ENCODE peak calls at places on chromosomes 7 and 10, in seven cellular contexts. S, J, I, G, D, Z and M are unnamed samples.

GRCh38 chr10:80526218-80526617 is 11.5 kb upstream of the SH2D4B start:
- DNase-seq in S (no peak), J (no peak), I (no peak), G (no peak), D (no peak), Z (no peak), M (no peak)

GRCh38 chr10:73460897-73461296 is 27.5 kb upstream of the MSS51 start:
- DNase-seq in S (no peak), J (no peak), I (no peak), G (no peak), D (no peak), Z (no peak), M (no peak)

GRCh38 chr10:117609095-117609821 is 66.7 kb downstream of the EMX2 start:
- DNase-seq in S (no peak), J (peak; percentile 88), I (no peak), G (no peak), D (no peak), Z (no peak), M (peak; percentile 92)

GRCh38 chr7:117158941-117159705 is 163.7 kb downstream of the WNT2 start:
- DNase-seq in S (no peak), J (no peak), I (no peak), G (no peak), D (no peak), Z (no peak), M (no peak)

GRCh38 chr10:97816609-97817008 is 33.0 kb upstream of the GOLGA7B start:
- DNase-seq in S (no peak), J (no peak), I (no peak), G (no peak), D (no peak), Z (no peak), M (no peak)

GRCh38 chr7:46934198-46934825 is 647.6 kb downstream of the TNS3 start:
- DNase-seq in S (no peak), J (peak; percentile 47), I (no peak), G (no peak), D (no peak), Z (no peak), M (no peak)

GRCh38 chr7:155455132-155455693 is 2.7 kb upstream of the EN2 start:
- DNase-seq in S (no peak), J (no peak), I (no peak), G (no peak), D (no peak), Z (no peak), M (no peak)

GRCh38 chr10:133045556-133046483 is 41.9 kb upstream of the ADGRA1 start:
- DNase-seq in S (no peak), J (no peak), I (no peak), G (no peak), D (no peak), Z (no peak), M (no peak)

GRCh38 chr10:97774811-97775294 is 3.1 kb upstream of the SFRP5 start:
- DNase-seq in S (no peak), J (no peak), I (no peak), G (no peak), D (no peak), Z (no peak), M (no peak)

GRCh38 chr7:37534893-37535610 is 86.4 kb upstream of the ELMO1 start:
- DNase-seq in S (no peak), J (no peak), I (peak; percentile 21), G (no peak), D (no peak), Z (no peak), M (no peak)

GRCh38 chr7:100190059-100190711 is 12.5 kb downstream of the STAG3 start:
- DNase-seq in S (no peak), J (peak; percentile 63), I (peak; percentile 64), G (no peak), D (no peak), Z (no peak), M (no peak)

GRCh38 chr10:87640043-87640442 is 19.6 kb upstream of the PAPSS2 start:
- DNase-seq in S (no peak), J (no peak), I (no peak), G (no peak), D (no peak), Z (no peak), M (no peak)

GRCh38 chr10:17428616-17429097 is 25.7 kb downstream of the ST8SIA6 start:
- DNase-seq in S (peak; percentile 52), J (no peak), I (peak; percentile 17), G (peak; percentile 39), D (peak; percentile 50), Z (peak; percentile 52), M (no peak)

GRCh38 chr7:77442631-77443420 is 26.7 kb upstream of the GSAP start:
- DNase-seq in S (no peak), J (peak; percentile 88), I (no peak), G (no peak), D (no peak), Z (no peak), M (peak; percentile 33)

GRCh38 chr10:921471-922414 is 9.8 kb downstream of the LARP4B start:
- DNase-seq in S (no peak), J (peak; percentile 77), I (no peak), G (no peak), D (no peak), Z (no peak), M (peak; percentile 64)

GRCh38 chr10:87659571-87660483 is at the start of gene PAPSS2:
- DNase-seq in S (no peak), J (peak; percentile 78), I (peak; percentile 79), G (no peak), D (peak; percentile 31), Z (no peak), M (peak; percentile 69)

GRCh38 chr7:27899601-27900000 is 159.6 kb downstream of the TAX1BP1 start:
- DNase-seq in S (no peak), J (peak; percentile 11), I (no peak), G (peak; percentile 4), D (peak; percentile 26), Z (no peak), M (no peak)

GRCh38 chr7:132321387-132321786 is 254.9 kb downstream of the PLXNA4 start:
- DNase-seq in S (no peak), J (peak; percentile 6), I (peak; percentile 13), G (no peak), D (no peak), Z (no peak), M (no peak)

GRCh38 chr10:72086466-72087391 is 1.6 kb downstream of the SPOCK2 start:
- DNase-seq in S (peak; percentile 50), J (no peak), I (peak; percentile 75), G (no peak), D (peak; percentile 70), Z (peak; percentile 52), M (peak; percentile 30)

GRCh38 chr7:43787771-43788170 is 29.3 kb downstream of the BLVRA start:
- DNase-seq in S (no peak), J (no peak), I (no peak), G (no peak), D (no peak), Z (no peak), M (no peak)

GRCh38 chr7:141370178-141370577 is 181.0 kb upstream of the AGK start:
- DNase-seq in S (no peak), J (no peak), I (no peak), G (no peak), D (no peak), Z (no peak), M (peak; percentile 6)

GRCh38 chr7:27179503-27180430 is 5.3 kb downstream of the HOXA11 start:
- DNase-seq in S (peak; percentile 55), J (peak; percentile 94), I (peak; percentile 89), G (no peak), D (peak; percentile 74), Z (peak; percentile 56), M (peak; percentile 81)

GRCh38 chr7:111018960-111019835 is 71.7 kb upstream of the LRRN3 start:
- DNase-seq in S (peak; percentile 12), J (no peak), I (no peak), G (no peak), D (no peak), Z (no peak), M (no peak)

GRCh38 chr10:60664859-60665258 is 113.4 kb upstream of the CDK1 start:
- DNase-seq in S (no peak), J (peak; percentile 16), I (peak; percentile 49), G (no peak), D (no peak), Z (no peak), M (no peak)

GRCh38 chr7:30751696-30752273 is at the start of gene INMT:
- DNase-seq in S (no peak), J (no peak), I (no peak), G (no peak), D (no peak), Z (no peak), M (no peak)

GRCh38 chr10:94963901-94964300 is 25.4 kb downstream of the CYP2C9 start:
- DNase-seq in S (no peak), J (peak; percentile 58), I (peak; percentile 81), G (no peak), D (no peak), Z (no peak), M (no peak)

GRCh38 chr10:130557181-130557580 is 421.0 kb downstream of the GLRX3 start:
- DNase-seq in S (no peak), J (no peak), I (no peak), G (no peak), D (no peak), Z (no peak), M (no peak)

GRCh38 chr7:194996-195829 is 2.8 kb downstream of the FAM20C start:
- DNase-seq in S (no peak), J (peak; percentile 43), I (no peak), G (no peak), D (no peak), Z (no peak), M (no peak)

GRCh38 chr7:91657386-91658120 is 222.9 kb downstream of the MTERF1 start:
- DNase-seq in S (no peak), J (peak; percentile 25), I (peak; percentile 36), G (no peak), D (no peak), Z (no peak), M (peak; percentile 24)